ENCODE peak calls at places on chromosome 11, in ten cellular contexts. U is smooth muscle cell of the brain vasculature; I is activated T-cell treated with anti-CD3 and anti-CD28 coated beads, Interleukin-2, amount 50 U/mL, for 24 hours; T is right lobe of liver; N is transverse colon; E is choroid plexus epithelial cell; D is stimulated activated CD8-positive, alpha-beta memory T cell treated with anti-CD3 and anti-CD28 coated beads, Interleukin-2, amount 100 ng/mL, for 1 hour; Y is dermis microvascular lymphatic vessel endothelial cell; X is GM13976; H is T-helper 2 cell. B is an unnamed sample.

GRCh38 chr11:12420706-12421105 is 43.3 kb downstream of the PARVA start:
- DNase-seq in Y (no peak), T (no peak), N (no peak), I (no peak), U (no peak), D (no peak), E (no peak), H (no peak), X (no peak), B (no peak)

GRCh38 chr11:33320814-33321330 is 63.7 kb downstream of the HIPK3 start:
- DNase-seq in D (no peak), I (no peak), H (no peak), X (no peak), U (no peak), N (no peak), Y (no peak), E (no peak), T (no peak), B (no peak)

GRCh38 chr11:120867024-120867423 is 156.9 kb upstream of the TBCEL start:
- DNase-seq in D (no peak), E (no peak), Y (no peak), U (no peak), T (no peak), X (no peak), N (no peak), H (no peak), I (no peak), B (no peak)

GRCh38 chr11:119300198-119300964 is 16.5 kb downstream of the MCAM start:
- DNase-seq in D (no peak), X (no peak), N (no peak), T (no peak), H (no peak), E (no peak), I (no peak), Y (no peak), U (no peak), B (no peak)

GRCh38 chr11:46119352-46120216 is 1.7 kb downstream of the PHF21A start:
- DNase-seq in D (peak; percentile 28), U (no peak), X (peak; percentile 73), E (peak; percentile 89), T (peak; percentile 53), Y (no peak), H (peak; percentile 19), N (peak; percentile 59), I (peak; percentile 68), B (peak; percentile 91)

GRCh38 chr11:69304686-69305085 is 10.7 kb downstream of the MYEOV start:
- DNase-seq in D (no peak), I (no peak), E (no peak), U (no peak), T (no peak), H (no peak), N (no peak), Y (no peak), X (no peak), B (no peak)

GRCh38 chr11:115676768-115677167 is 172.6 kb upstream of the CADM1 start:
- DNase-seq in Y (no peak), D (no peak), T (no peak), X (no peak), E (peak; percentile 11), H (no peak), N (no peak), I (no peak), U (no peak), B (peak; percentile 59)

GRCh38 chr11:93234602-93235207 is 36.9 kb upstream of the SLC36A4 start:
- DNase-seq in I (peak; percentile 75), H (peak; percentile 51), U (peak; percentile 50), X (peak; percentile 66), E (peak; percentile 90), T (peak; percentile 78), N (peak; percentile 82), D (peak; percentile 35), Y (peak; percentile 57), B (peak; percentile 76)

GRCh38 chr11:66967670-66968425 is 7.3 kb upstream of the C11orf86 start:
- DNase-seq in I (no peak), H (no peak), U (no peak), X (no peak), Y (peak; percentile 39), T (no peak), E (peak; percentile 79), N (no peak), D (no peak), B (peak; percentile 60)

GRCh38 chr11:66715346-66716085 is 13.5 kb downstream of the SPTBN2 start:
- DNase-seq in T (no peak), N (no peak), H (no peak), U (no peak), E (no peak), I (no peak), D (no peak), X (no peak), Y (no peak), B (no peak)